ENCODE peak calls at places on chromosomes 11 and 22, in seven cellular contexts. F, A, C, O, Y, K and S are unnamed samples.

GRCh38 chr11:1352696-1353382 is 36.9 kb upstream of the BRSK2 start:
- DNase-seq in F (no peak), A (no peak), C (no peak), O (no peak), Y (no peak), K (no peak), S (no peak)

GRCh38 chr11:76030973-76031590 is 175.2 kb downstream of the WNT11 start:
- DNase-seq in F (no peak), A (peak; percentile 58), C (no peak), O (no peak), Y (peak; percentile 53), K (no peak), S (no peak)

GRCh38 chr11:9550209-9550628 is 23.3 kb upstream of the WEE1 start:
- DNase-seq in F (no peak), A (no peak), C (no peak), O (no peak), Y (no peak), K (no peak), S (no peak)

GRCh38 chr11:66443602-66444001 is 5.0 kb upstream of the MRPL11 start:
- DNase-seq in F (peak; percentile 92), A (peak; percentile 50), C (no peak), O (no peak), Y (peak; percentile 94), K (peak; percentile 14), S (no peak)

GRCh38 chr11:28463826-28464225 is 355.6 kb downstream of the METTL15 start:
- DNase-seq in F (peak; percentile 97), A (no peak), C (no peak), O (no peak), Y (no peak), K (no peak), S (no peak)

GRCh38 chr11:60169264-60169915 is 13.5 kb downstream of the MS4A6A start:
- DNase-seq in F (no peak), A (peak; percentile 7), C (no peak), O (peak; percentile 18), Y (peak; percentile 76), K (peak; percentile 18), S (no peak)

GRCh38 chr11:45163956-45164575 is 17.6 kb downstream of the PRDM11 start:
- DNase-seq in F (peak; percentile 15), A (no peak), C (no peak), O (no peak), Y (peak; percentile 39), K (no peak), S (no peak)

GRCh38 chr11:30586251-30587144 is at the start of gene MPPED2:
- DNase-seq in F (no peak), A (no peak), C (no peak), O (peak; percentile 51), Y (no peak), K (no peak), S (no peak)

GRCh38 chr11:18736590-18737148 is 10.7 kb upstream of the IGSF22 start:
- DNase-seq in F (no peak), A (no peak), C (no peak), O (peak; percentile 38), Y (no peak), K (no peak), S (no peak)

GRCh38 chr11:3635641-3636375 is 6.0 kb downstream of the ART5 start:
- DNase-seq in F (no peak), A (no peak), C (no peak), O (no peak), Y (no peak), K (no peak), S (no peak)

GRCh38 chr11:120130991-120131760 is 6.7 kb downstream of the TRIM29 start:
- DNase-seq in F (no peak), A (no peak), C (no peak), O (no peak), Y (no peak), K (no peak), S (no peak)

GRCh38 chr22:22025320-22026156 is 43.0 kb upstream of the TOP3B start:
- DNase-seq in F (no peak), A (no peak), C (no peak), O (no peak), Y (no peak), K (no peak), S (no peak)

GRCh38 chr22:20741634-20742581 is 32.0 kb upstream of the SERPIND1 start:
- DNase-seq in F (peak; percentile 13), A (peak; percentile 21), C (no peak), O (peak; percentile 57), Y (peak; percentile 23), K (peak; percentile 15), S (no peak)

GRCh38 chr11:125348704-125349635 is 147.1 kb downstream of the FEZ1 start:
- DNase-seq in F (peak; percentile 19), A (peak; percentile 48), C (no peak), O (peak; percentile 84), Y (peak; percentile 31), K (no peak), S (no peak)

GRCh38 chr22:17742528-17742902 is 31.8 kb downstream of the BID start:
- DNase-seq in F (peak; percentile 66), A (peak; percentile 79), C (no peak), O (peak; percentile 85), Y (peak; percentile 70), K (peak; percentile 25), S (peak; percentile 64)

GRCh38 chr22:36253523-36254490 is 874 bp downstream of the APOL1 start:
- DNase-seq in F (no peak), A (peak; percentile 44), C (no peak), O (no peak), Y (no peak), K (no peak), S (no peak)

GRCh38 chr11:71164186-71164585 is 88.2 kb downstream of the SHANK2 start:
- DNase-seq in F (no peak), A (no peak), C (no peak), O (no peak), Y (no peak), K (no peak), S (no peak)

GRCh38 chr22:36858966-36859365 is 1.8 kb upstream of the NCF4 start:
- DNase-seq in F (no peak), A (no peak), C (no peak), O (no peak), Y (no peak), K (no peak), S (no peak)

GRCh38 chr11:117313103-117313502 is 3.0 kb downstream of the BACE1 start:
- DNase-seq in F (no peak), A (no peak), C (no peak), O (no peak), Y (peak; percentile 49), K (no peak), S (no peak)

GRCh38 chr11:117315285-117316196 is 515 bp downstream of the BACE1 start:
- DNase-seq in F (no peak), A (no peak), C (no peak), O (peak; percentile 32), Y (no peak), K (no peak), S (no peak)

GRCh38 chr11:117313828-117314768 is 2.0 kb downstream of the BACE1 start:
- DNase-seq in F (no peak), A (no peak), C (no peak), O (no peak), Y (no peak), K (peak; percentile 6), S (no peak)

GRCh38 chr11:117316197-117316961 is at the start of gene BACE1:
- DNase-seq in F (peak; percentile 80), A (peak; percentile 90), C (no peak), O (peak; percentile 95), Y (peak; percentile 80), K (peak; percentile 25), S (no peak)

GRCh38 chr11:117314840-117315239 is 1.2 kb downstream of the BACE1 start:
- DNase-seq in F (no peak), A (no peak), C (no peak), O (no peak), Y (peak; percentile 25), K (no peak), S (no peak)
- H3K4me3 ChIP-seq in F (peak overlapping the region; percentile 56), A (peak overlapping the region; percentile 76), C (peak overlapping the region; percentile 90), O (peak overlapping the region; percentile 0), Y (no peak overlapping the region), K (peak overlapping the region; percentile 75), S (no peak overlapping the region)

DNA sequence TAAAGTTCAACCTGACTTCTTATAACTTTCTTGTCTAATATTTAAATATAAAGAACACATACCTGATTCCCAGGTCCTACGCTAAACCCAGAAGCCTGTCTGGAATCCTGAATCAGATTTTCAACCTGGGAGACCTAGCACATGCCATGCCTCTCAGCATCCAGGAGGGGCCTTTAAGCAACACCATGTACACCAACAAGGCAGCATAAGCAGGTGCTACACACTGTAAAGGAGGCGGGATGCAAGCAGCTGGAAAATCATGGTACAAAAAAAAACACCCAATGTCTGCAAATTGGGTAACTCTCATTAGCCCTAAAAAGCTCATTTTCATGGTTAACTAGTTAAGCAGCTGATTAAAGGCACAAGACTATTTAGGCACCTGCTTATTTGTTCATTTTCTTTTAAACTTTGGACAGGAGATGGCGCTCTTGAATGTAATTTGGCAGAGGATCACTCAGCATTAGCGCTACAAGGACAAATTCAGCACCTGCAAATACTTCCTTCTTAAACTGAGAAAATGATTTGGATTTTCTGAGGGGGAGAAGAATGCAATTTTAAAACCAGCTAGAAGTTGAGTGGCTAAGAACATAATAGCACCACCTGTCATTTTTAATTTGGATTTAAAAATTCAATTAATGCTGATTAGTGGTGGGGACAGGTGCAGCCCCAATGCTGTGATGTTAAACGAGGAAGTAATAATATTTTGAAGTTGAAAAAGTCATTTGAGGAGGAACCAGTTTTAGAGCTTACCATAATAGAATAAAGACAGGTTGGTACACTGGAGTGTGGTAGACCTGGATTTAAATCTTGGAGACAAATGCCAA is 104.0 kb downstream of the FAR1 start:
- DNase-seq in F (peak; percentile 62), A (peak; percentile 79), C (no peak), O (peak; percentile 70), Y (peak; percentile 74), K (peak; percentile 80), S (peak; percentile 35)
- TF ChIP-seq CTCF in F (peak; percentile 54), A (no peak), C (peak; percentile 37), O (peak; percentile 75), Y (peak; percentile 30), K (peak; percentile 71), S (peak; percentile 44)

GRCh38 chr22:46065733-46066454 is 84.4 kb upstream of the PPARA start:
- DNase-seq in F (no peak), A (no peak), C (no peak), O (no peak), Y (no peak), K (no peak), S (no peak)

GRCh38 chr22:46064966-46065666 is 85.2 kb upstream of the PPARA start:
- DNase-seq in F (no peak), A (no peak), C (no peak), O (no peak), Y (no peak), K (no peak), S (no peak)

GRCh38 chr22:46063861-46064235 is 86.5 kb upstream of the PPARA start:
- DNase-seq in F (no peak), A (no peak), C (no peak), O (no peak), Y (no peak), K (peak; percentile 73), S (no peak)

GRCh38 chr22:46062971-46063631 is 86.1 kb upstream of the WNT7B start:
- DNase-seq in F (no peak), A (no peak), C (no peak), O (no peak), Y (no peak), K (no peak), S (no peak)

GRCh38 chr22:46064236-46064965 is 85.9 kb upstream of the PPARA start:
- DNase-seq in F (no peak), A (no peak), C (no peak), O (no peak), Y (no peak), K (no peak), S (no peak)
- H3K4me3 ChIP-seq in F (no peak overlapping the region), A (no peak overlapping the region), C (peak overlapping the region; percentile 1), O (no peak overlapping the region), Y (no peak overlapping the region), K (peak overlapping the region; percentile 59), S (no peak overlapping the region)

GRCh38 chr11:65266210-65266609 is 4.4 kb downstream of the POLA2 start:
- DNase-seq in F (no peak), A (no peak), C (no peak), O (peak; percentile 66), Y (no peak), K (no peak), S (no peak)
- TF ChIP-seq CTCF in F (peak; percentile 2), A (peak; percentile 48), C (no peak), O (peak; percentile 72), Y (no peak), K (peak; percentile 35), S (no peak)